ENCODE peak calls at places on chromosomes 7 and 10, in ten cellular contexts. One of them, this sample, is unnamed.

GRCh38 chr10:44723654-44724053 is 187.5 kb upstream of the TMEM72 start:
- DNase-seq in frontal cortex: no peak
- DNase-seq in WTC11: no peak
- DNase-seq in Kasumi-1: no peak
- DNase-seq in omental fat pad: no peak
- DNase-seq in DMS153: no peak
- DNase-seq in cardiac muscle cell: no peak
- DNase-seq in GF-D8: no peak
- DNase-seq in stimulated activated CD4-positive, alpha-beta T cell treated with anti-CD3 and anti-CD28 coated beads, Interleukin-2, amount 100 ng/mL, for 24 hours: no peak
- DNase-seq in NCI-H774: no peak
- DNase-seq in this sample: no peak

GRCh38 chr7:21675255-21675654 is 132.4 kb downstream of the DNAH11 start:
- DNase-seq in frontal cortex: no peak
- DNase-seq in WTC11: no peak
- DNase-seq in Kasumi-1: no peak
- DNase-seq in omental fat pad: no peak
- DNase-seq in DMS153: no peak
- DNase-seq in cardiac muscle cell: no peak
- DNase-seq in GF-D8: no peak
- DNase-seq in stimulated activated CD4-positive, alpha-beta T cell treated with anti-CD3 and anti-CD28 coated beads, Interleukin-2, amount 100 ng/mL, for 24 hours: no peak
- DNase-seq in NCI-H774: no peak
- DNase-seq in this sample: no peak

GRCh38 chr10:118564652-118565051 is 30.8 kb downstream of the PRLHR start:
- DNase-seq in frontal cortex: no peak
- DNase-seq in WTC11: peak
- DNase-seq in Kasumi-1: no peak
- DNase-seq in omental fat pad: no peak
- DNase-seq in DMS153: peak
- DNase-seq in cardiac muscle cell: peak
- DNase-seq in GF-D8: no peak
- DNase-seq in stimulated activated CD4-positive, alpha-beta T cell treated with anti-CD3 and anti-CD28 coated beads, Interleukin-2, amount 100 ng/mL, for 24 hours: no peak
- DNase-seq in NCI-H774: no peak
- DNase-seq in this sample: no peak

GRCh38 chr7:16504019-16504418 is 22.6 kb upstream of the LRRC72 start:
- DNase-seq in frontal cortex: no peak
- DNase-seq in WTC11: no peak
- DNase-seq in Kasumi-1: no peak
- DNase-seq in omental fat pad: no peak
- DNase-seq in DMS153: no peak
- DNase-seq in cardiac muscle cell: no peak
- DNase-seq in GF-D8: no peak
- DNase-seq in stimulated activated CD4-positive, alpha-beta T cell treated with anti-CD3 and anti-CD28 coated beads, Interleukin-2, amount 100 ng/mL, for 24 hours: no peak
- DNase-seq in NCI-H774: no peak
- DNase-seq in this sample: no peak

GRCh38 chr7:124722292-124722691 is 43.3 kb downstream of the GPR37 start:
- DNase-seq in frontal cortex: no peak
- DNase-seq in WTC11: no peak
- DNase-seq in Kasumi-1: no peak
- DNase-seq in omental fat pad: no peak
- DNase-seq in DMS153: no peak
- DNase-seq in cardiac muscle cell: no peak
- DNase-seq in GF-D8: no peak
- DNase-seq in stimulated activated CD4-positive, alpha-beta T cell treated with anti-CD3 and anti-CD28 coated beads, Interleukin-2, amount 100 ng/mL, for 24 hours: no peak
- DNase-seq in NCI-H774: no peak
- DNase-seq in this sample: no peak

GRCh38 chr7:137990251-137990901 is 11.5 kb downstream of the CREB3L2 start:
- DNase-seq in frontal cortex: no peak
- DNase-seq in WTC11: no peak
- DNase-seq in Kasumi-1: no peak
- DNase-seq in omental fat pad: no peak
- DNase-seq in DMS153: no peak
- DNase-seq in cardiac muscle cell: no peak
- DNase-seq in GF-D8: no peak
- DNase-seq in stimulated activated CD4-positive, alpha-beta T cell treated with anti-CD3 and anti-CD28 coated beads, Interleukin-2, amount 100 ng/mL, for 24 hours: no peak
- DNase-seq in NCI-H774: no peak
- DNase-seq in this sample: no peak

GRCh38 chr10:69425513-69426298 is 9.0 kb upstream of the TACR2 start:
- DNase-seq in frontal cortex: no peak
- DNase-seq in WTC11: no peak
- DNase-seq in Kasumi-1: no peak
- DNase-seq in omental fat pad: no peak
- DNase-seq in DMS153: peak
- DNase-seq in cardiac muscle cell: no peak
- DNase-seq in GF-D8: no peak
- DNase-seq in stimulated activated CD4-positive, alpha-beta T cell treated with anti-CD3 and anti-CD28 coated beads, Interleukin-2, amount 100 ng/mL, for 24 hours: no peak
- DNase-seq in NCI-H774: peak
- DNase-seq in this sample: peak

GRCh38 chr7:35185908-35186731 is 67.8 kb downstream of the TBX20 start:
- DNase-seq in frontal cortex: no peak
- DNase-seq in WTC11: peak
- DNase-seq in Kasumi-1: no peak
- DNase-seq in omental fat pad: no peak
- DNase-seq in DMS153: no peak
- DNase-seq in cardiac muscle cell: peak
- DNase-seq in GF-D8: no peak
- DNase-seq in stimulated activated CD4-positive, alpha-beta T cell treated with anti-CD3 and anti-CD28 coated beads, Interleukin-2, amount 100 ng/mL, for 24 hours: peak
- DNase-seq in NCI-H774: peak
- DNase-seq in this sample: no peak

GRCh38 chr7:155298288-155298833 is 683 bp downstream of the INSIG1 start:
- DNase-seq in frontal cortex: no peak
- DNase-seq in WTC11: no peak
- DNase-seq in Kasumi-1: no peak
- DNase-seq in omental fat pad: no peak
- DNase-seq in DMS153: no peak
- DNase-seq in cardiac muscle cell: no peak
- DNase-seq in GF-D8: no peak
- DNase-seq in stimulated activated CD4-positive, alpha-beta T cell treated with anti-CD3 and anti-CD28 coated beads, Interleukin-2, amount 100 ng/mL, for 24 hours: no peak
- DNase-seq in NCI-H774: no peak
- DNase-seq in this sample: no peak

GRCh38 chr7:22942191-22942590 is 71.7 kb downstream of the HYCC1 start:
- DNase-seq in frontal cortex: no peak
- DNase-seq in WTC11: no peak
- DNase-seq in Kasumi-1: no peak
- DNase-seq in omental fat pad: no peak
- DNase-seq in DMS153: no peak
- DNase-seq in cardiac muscle cell: no peak
- DNase-seq in GF-D8: no peak
- DNase-seq in stimulated activated CD4-positive, alpha-beta T cell treated with anti-CD3 and anti-CD28 coated beads, Interleukin-2, amount 100 ng/mL, for 24 hours: no peak
- DNase-seq in NCI-H774: no peak
- DNase-seq in this sample: no peak

This sample was measured in Jurkat, Clone E6-1.